ENCODE peak calls at places on chromosomes 13 and 19, in five cellular contexts. N is heart right ventricle, M is NB4, W is A673, A is AG04449. L is an unnamed sample.

GRCh38 chr13:39364797-39365468 is 238.1 kb downstream of the LHFPL6 start:
- DNase-seq in M (no peak), W (no peak), A (no peak), N (no peak), L (no peak)

GRCh38 chr19:18205180-18205915 is 1.5 kb upstream of the RAB3A start:
- DNase-seq in M (peak), W (peak), A (no peak), N (peak), L (peak)

GRCh38 chr13:99605417-99606321 is 104.4 kb downstream of the TM9SF2 start:
- DNase-seq in M (peak), W (no peak), N (peak), A (no peak), L (no peak)

GRCh38 chr13:96817336-96817941 is 176.8 kb downstream of the OXGR1 start:
- DNase-seq in N (no peak), M (peak), A (no peak), W (peak), L (peak)

GRCh38 chr13:28037399-28037798 is 48.9 kb upstream of the URAD start:
- DNase-seq in A (no peak), M (peak), W (no peak), N (no peak), L (no peak)

GRCh38 chr19:32911467-32911866 is 41.9 kb upstream of the SLC7A9 start:
- DNase-seq in M (no peak), N (no peak), A (no peak), W (no peak), L (no peak)

GRCh38 chr19:58468216-58468839 is 1.4 kb downstream of the ZNF324 start:
- DNase-seq in W (no peak), N (no peak), A (no peak), M (peak), L (no peak)

GRCh38 chr19:39380521-39381502 is 10.1 kb downstream of the PAF1 start:
- DNase-seq in M (no peak), A (no peak), N (no peak), W (no peak), L (no peak)

GRCh38 chr19:45444318-45445041 is 20.8 kb upstream of the ERCC1 start:
- DNase-seq in M (peak), A (no peak), N (peak), W (peak), L (peak)

GRCh38 chr19:54158812-54159351 is 639 bp downstream of the LENG1 start:
- DNase-seq in W (peak), M (peak), N (no peak), A (no peak), L (no peak)
- TF ChIP-seq CTCF in W (no peak), M (no peak), N (no peak), A (no peak), L (no peak)

DNA sequence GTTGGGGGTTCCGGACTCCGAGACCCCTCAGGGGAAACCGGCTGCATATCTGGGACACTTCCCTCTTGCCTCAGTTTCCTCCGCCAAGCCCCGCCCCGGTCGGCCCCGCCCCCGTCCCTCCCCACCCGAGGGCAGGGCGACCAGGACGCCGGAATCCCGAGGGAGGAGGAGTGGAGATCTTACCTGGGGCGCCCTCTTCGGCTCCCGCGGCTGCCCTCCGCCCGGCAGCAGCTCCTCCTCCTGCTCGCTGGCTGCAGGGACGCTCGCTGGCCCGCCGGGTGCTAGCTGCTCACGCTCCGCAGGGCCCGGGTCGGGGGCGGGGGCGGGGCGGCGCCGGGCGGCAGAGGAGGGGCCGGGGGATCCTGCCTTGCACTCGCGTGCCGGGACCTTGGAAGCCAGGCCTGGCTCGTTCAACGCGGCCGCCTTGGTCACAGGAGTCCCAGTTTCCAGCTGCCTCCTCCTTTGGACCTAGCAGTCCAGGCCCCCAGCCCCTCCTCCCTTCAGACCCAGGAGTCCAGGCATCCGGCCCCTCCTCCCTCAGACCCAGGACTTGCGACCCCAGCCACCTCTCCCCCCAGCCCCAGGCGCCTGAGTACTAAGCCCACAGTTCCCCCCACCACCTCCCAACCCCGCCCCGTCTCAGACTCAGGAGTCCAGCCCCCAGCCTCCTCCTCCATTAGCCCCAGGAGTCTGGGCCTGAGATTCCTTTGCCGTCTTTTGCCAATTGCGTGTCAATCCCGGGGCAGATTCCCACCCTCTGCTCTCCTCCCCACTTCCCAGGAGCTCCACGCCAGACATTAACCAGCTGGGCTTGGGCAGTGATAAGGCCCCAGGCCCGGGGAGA is at the start of gene NTF4:
- DNase-seq in W (peak), M (peak), A (no peak), N (no peak), L (peak)
- H3K4me3 ChIP-seq in W (peak), M (no peak), A (peak), N (peak), L (no peak)

DNA sequence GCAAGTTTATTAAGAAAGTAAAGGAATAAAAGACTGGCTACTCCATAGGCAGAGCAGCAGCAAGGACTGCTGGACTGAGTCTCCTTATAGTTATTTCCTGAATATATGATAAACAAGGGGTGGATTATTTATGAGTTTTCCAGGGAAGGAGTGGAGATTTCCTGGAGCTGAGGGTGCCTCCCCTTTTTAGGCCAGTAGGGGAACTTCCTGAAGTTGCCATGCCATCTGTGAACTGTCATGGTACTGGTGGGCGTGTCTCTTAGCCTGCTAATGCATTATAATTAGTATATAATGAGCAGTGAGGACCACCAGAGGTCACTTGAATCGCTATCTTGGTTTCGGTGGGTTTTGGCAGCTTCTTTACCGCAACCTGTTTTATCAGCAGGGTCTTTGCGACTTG is 13.5 kb downstream of the ZSCAN5A start:
- DNase-seq in A (no peak), N (no peak), M (no peak), W (peak), L (peak)
- TF ChIP-seq CTCF in A (peak), N (no peak), M (no peak), W (peak), L (peak)

GRCh38 chr13:110868631-110869165 is 46.2 kb downstream of the ANKRD10 start:
- DNase-seq in A (no peak), M (no peak), W (no peak), N (no peak), L (no peak)

GRCh38 chr13:110869805-110870706 is 44.8 kb downstream of the ANKRD10 start:
- DNase-seq in N (peak), M (peak), A (peak), W (peak), L (peak)

GRCh38 chr13:110866491-110867170 is 48.2 kb downstream of the ANKRD10 start:
- DNase-seq in N (no peak), W (no peak), M (no peak), A (no peak), L (no peak)

GRCh38 chr13:110867380-110867779 is 47.5 kb downstream of the ANKRD10 start:
- DNase-seq in A (no peak), W (no peak), N (no peak), M (no peak), L (no peak)

GRCh38 chr13:110869231-110869804 is 45.6 kb downstream of the ANKRD10 start:
- DNase-seq in A (no peak), N (peak), W (no peak), M (no peak), L (no peak)
- H3K4me3 ChIP-seq in A (peak), N (peak), W (no peak), M (no peak), L (peak)

GRCh38 chr13:29835280-29836061 is 14.9 kb downstream of the UBL3 start:
- DNase-seq in N (no peak), W (no peak), A (no peak), M (no peak), L (no peak)
- TF ChIP-seq CTCF in N (no peak), W (no peak), A (no peak), M (no peak), L (no peak)

DNA sequence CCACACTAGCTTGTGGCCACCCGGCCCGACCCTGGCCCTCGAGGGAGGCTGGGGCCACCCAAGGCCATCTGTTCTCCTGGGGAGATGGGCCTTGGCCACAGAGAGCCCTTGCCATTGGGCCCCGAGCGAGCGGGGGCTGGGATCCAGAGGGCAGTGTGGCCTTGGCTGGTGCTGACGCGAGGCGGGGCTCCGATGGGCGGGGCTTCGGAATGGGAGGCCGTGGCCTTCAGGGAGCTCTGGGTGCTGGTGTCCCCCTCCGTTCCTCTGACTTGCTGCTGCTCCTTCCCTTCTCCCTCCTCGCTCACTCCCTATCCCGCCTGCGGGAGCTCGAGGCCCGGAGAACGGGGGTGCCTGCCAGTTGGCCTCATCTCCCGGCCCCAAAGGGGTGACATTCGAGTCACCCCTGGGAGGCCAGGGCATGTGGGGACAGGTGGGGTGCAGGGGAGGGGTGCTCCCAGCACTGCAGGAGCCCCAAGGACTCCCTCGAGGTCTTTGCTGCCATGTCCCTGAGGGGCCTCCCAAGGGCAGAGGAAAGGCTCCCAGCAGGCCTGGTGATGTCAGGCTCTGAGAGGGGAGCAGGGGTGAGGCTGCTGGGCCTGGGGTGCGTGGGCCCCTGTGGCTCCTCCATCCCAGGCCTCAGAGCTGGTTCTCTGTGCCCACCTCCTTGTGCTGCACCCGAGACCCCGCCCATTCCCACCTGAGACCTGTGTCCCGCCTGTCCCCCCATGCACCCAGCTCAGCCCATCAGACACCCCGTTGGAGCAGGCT is 4.2 kb downstream of the NCLN start:
- DNase-seq in M (no peak), W (no peak), N (no peak), A (no peak), L (no peak)
- H3K4me3 ChIP-seq in M (no peak), W (no peak), N (no peak), A (no peak), L (no peak)

GRCh38 chr19:34261335-34262109 is 7.2 kb downstream of the GARRE1 start:
- DNase-seq in W (no peak), N (no peak), A (no peak), M (no peak), L (no peak)
- TF ChIP-seq CTCF in W (no peak), N (no peak), A (no peak), M (no peak), L (no peak)

GRCh38 chr19:11374449-11375142 is at the start of gene SWSAP1:
- DNase-seq in M (peak), A (peak), N (peak), W (peak), L (peak)

GRCh38 chr19:11373885-11374448 is 499 bp upstream of the SWSAP1 start:
- DNase-seq in A (no peak), N (no peak), M (peak), W (no peak), L (no peak)

GRCh38 chr19:11370744-11371143 is 3.7 kb upstream of the SWSAP1 start:
- DNase-seq in W (no peak), M (no peak), A (no peak), N (no peak), L (no peak)

GRCh38 chr19:11375143-11375948 is 880 bp downstream of the SWSAP1 start:
- DNase-seq in M (peak), A (no peak), N (peak), W (peak), L (no peak)

GRCh38 chr19:11373166-11373884 is 1.1 kb upstream of the SWSAP1 start:
- DNase-seq in W (peak), M (peak), N (no peak), A (no peak), L (peak)
- H3K4me3 ChIP-seq in W (peak), M (peak), N (no peak), A (no peak), L (no peak)

L was measured in fibroblast of pulmonary artery.